ENCODE peak calls at places on chromosome 1, in eight cellular contexts. X is IMR-90, V is prostate gland, B is body of pancreas, U is Peyer's patch, R is GM12892, C is breast epithelium, I is H1. A is an unnamed sample.

GRCh38 chr1:153404768-153405167 is 11.6 kb upstream of the S100A7A start:
- DNase-seq in X (no peak), V (no peak), B (peak), U (peak), R (peak), C (no peak), I (peak), A (no peak)

GRCh38 chr1:227893696-227894305 is 53.9 kb downstream of the WNT9A start:
- DNase-seq in X (no peak), V (peak), B (peak), U (no peak), R (no peak), C (peak), I (peak), A (no peak)

GRCh38 chr1:28296401-28297220 is 32.2 kb upstream of the MED18 start:
- DNase-seq in X (no peak), V (no peak), B (peak), U (peak), R (no peak), C (peak), I (peak), A (peak)

GRCh38 chr1:243725075-243725474 is 125.0 kb downstream of the AKT3 start:
- DNase-seq in X (no peak), V (no peak), B (no peak), U (no peak), R (no peak), C (no peak), I (no peak), A (no peak)

GRCh38 chr1:222546548-222547259 is 1.2 kb downstream of the HHIPL2 start:
- DNase-seq in X (peak), V (no peak), B (no peak), U (no peak), R (no peak), C (no peak), I (no peak), A (no peak)

GRCh38 chr1:223244366-223245103 is 101.5 kb upstream of the TLR5 start:
- DNase-seq in X (peak), V (no peak), B (no peak), U (no peak), R (no peak), C (no peak), I (peak), A (no peak)

GRCh38 chr1:119510046-119510445 is 3.0 kb downstream of the HSD3B1 start:
- DNase-seq in X (no peak), V (no peak), B (no peak), U (no peak), R (no peak), C (no peak), I (no peak), A (no peak)

GRCh38 chr1:88936760-88937342 is 45.5 kb upstream of the GTF2B start:
- DNase-seq in X (no peak), V (no peak), B (no peak), U (no peak), R (no peak), C (no peak), I (no peak), A (no peak)

GRCh38 chr1:31787261-31787660 is 23.1 kb upstream of the ADGRB2 start:
- DNase-seq in X (no peak), V (no peak), B (no peak), U (no peak), R (no peak), C (no peak), I (no peak), A (peak)

GRCh38 chr1:8443558-8444194 is 125.8 kb downstream of the SLC45A1 start:
- DNase-seq in X (no peak), V (no peak), B (no peak), U (no peak), R (no peak), C (no peak), I (peak), A (no peak)

GRCh38 chr1:228084325-228084724 is 1.8 kb downstream of the ARF1 start:
- DNase-seq in X (peak), V (no peak), B (no peak), U (no peak), R (no peak), C (no peak), I (no peak), A (no peak)

GRCh38 chr1:79845951-79846350 is 839.4 kb upstream of the ADGRL4 start:
- DNase-seq in X (peak), V (no peak), B (no peak), U (no peak), R (no peak), C (no peak), I (no peak), A (no peak)

GRCh38 chr1:153384996-153385580 is 5.8 kb downstream of the S100A8 start:
- DNase-seq in X (no peak), V (no peak), B (no peak), U (no peak), R (no peak), C (no peak), I (peak), A (no peak)

GRCh38 chr1:207420109-207420508 is 34.0 kb upstream of the CR2 start:
- DNase-seq in X (no peak), V (no peak), B (no peak), U (no peak), R (no peak), C (no peak), I (no peak), A (no peak)

GRCh38 chr1:59332983-59333382 is 36.1 kb downstream of the FGGY start:
- DNase-seq in X (peak), V (no peak), B (no peak), U (no peak), R (no peak), C (no peak), I (no peak), A (no peak)

GRCh38 chr1:117820694-117821381 is 108.6 kb downstream of the GDAP2 start:
- DNase-seq in X (peak), V (no peak), B (no peak), U (no peak), R (no peak), C (no peak), I (no peak), A (no peak)

GRCh38 chr1:101216623-101217022 is 20.2 kb upstream of the S1PR1 start:
- DNase-seq in X (no peak), V (no peak), B (no peak), U (no peak), R (no peak), C (no peak), I (no peak), A (no peak)

GRCh38 chr1:191498825-191499224 is 659.4 kb upstream of the RGS18 start:
- DNase-seq in X (no peak), V (no peak), B (no peak), U (no peak), R (no peak), C (no peak), I (no peak), A (no peak)

GRCh38 chr1:209603877-209604276 is 20.4 kb downstream of the CAMK1G start:
- DNase-seq in X (no peak), V (no peak), B (no peak), U (no peak), R (no peak), C (no peak), I (no peak), A (no peak)

GRCh38 chr1:77958391-77958790 is 20.5 kb downstream of the FUBP1 start:
- DNase-seq in X (no peak), V (no peak), B (no peak), U (no peak), R (no peak), C (no peak), I (no peak), A (no peak)

GRCh38 chr1:94000531-94001282 is 91.5 kb upstream of the GCLM start:
- DNase-seq in X (no peak), V (no peak), B (no peak), U (no peak), R (no peak), C (no peak), I (no peak), A (no peak)

GRCh38 chr1:30190481-30191153 is 532.8 kb downstream of the MATN1 start:
- DNase-seq in X (no peak), V (no peak), B (no peak), U (no peak), R (no peak), C (no peak), I (peak), A (no peak)

GRCh38 chr1:4088676-4089075 is 188.6 kb upstream of the C1orf174 start:
- DNase-seq in X (no peak), V (no peak), B (no peak), U (peak), R (no peak), C (peak), I (no peak), A (peak)

GRCh38 chr1:32111789-32112188 is 3.9 kb downstream of the KPNA6 start:
- DNase-seq in X (peak), V (no peak), B (no peak), U (no peak), R (no peak), C (no peak), I (no peak), A (no peak)

GRCh38 chr1:29398431-29398830 is 162.1 kb downstream of the PTPRU start:
- DNase-seq in X (no peak), V (no peak), B (no peak), U (no peak), R (no peak), C (no peak), I (no peak), A (no peak)

GRCh38 chr1:159913451-159914192 is 11.7 kb downstream of the TAGLN2 start:
- DNase-seq in X (no peak), V (peak), B (peak), U (no peak), R (no peak), C (no peak), I (no peak), A (peak)

GRCh38 chr1:1756661-1757421 is 21.4 kb downstream of the NADK start:
- DNase-seq in X (no peak), V (no peak), B (no peak), U (no peak), R (no peak), C (no peak), I (no peak), A (no peak)

GRCh38 chr1:38296047-38296446 is 249.5 kb upstream of the POU3F1 start:
- DNase-seq in X (no peak), V (no peak), B (no peak), U (no peak), R (no peak), C (no peak), I (no peak), A (no peak)

GRCh38 chr1:4178501-4178900 is 278.4 kb upstream of the C1orf174 start:
- DNase-seq in X (no peak), V (no peak), B (no peak), U (no peak), R (no peak), C (no peak), I (peak), A (no peak)

GRCh38 chr1:58119971-58120370 is 426.6 kb downstream of the OMA1 start:
- DNase-seq in X (no peak), V (no peak), B (no peak), U (no peak), R (no peak), C (no peak), I (no peak), A (no peak)

GRCh38 chr1:31870086-31870736 is 54.4 kb upstream of the SPOCD1 start:
- DNase-seq in X (no peak), V (no peak), B (no peak), U (no peak), R (no peak), C (no peak), I (no peak), A (no peak)

GRCh38 chr1:62782197-62782886 is 1.6 kb upstream of the ATG4C start:
- DNase-seq in X (peak), V (no peak), B (no peak), U (no peak), R (no peak), C (no peak), I (no peak), A (no peak)

GRCh38 chr1:18949689-18950414 is 6.6 kb downstream of the IFFO2 start:
- DNase-seq in X (peak), V (no peak), B (no peak), U (no peak), R (no peak), C (no peak), I (no peak), A (peak)

GRCh38 chr1:24984800-24985552 is 54.9 kb upstream of the RUNX3 start:
- DNase-seq in X (no peak), V (no peak), B (no peak), U (peak), R (no peak), C (no peak), I (no peak), A (no peak)

GRCh38 chr1:160619742-160620277 is 27.0 kb downstream of the SLAMF1 start:
- DNase-seq in X (no peak), V (no peak), B (no peak), U (no peak), R (no peak), C (no peak), I (no peak), A (no peak)

GRCh38 chr1:40299366-40300248 is 17.5 kb downstream of the COL9A2 start:
- DNase-seq in X (peak), V (no peak), B (no peak), U (no peak), R (no peak), C (no peak), I (no peak), A (no peak)

GRCh38 chr1:223219318-223219635 is 76.2 kb upstream of the TLR5 start:
- DNase-seq in X (no peak), V (no peak), B (no peak), U (no peak), R (no peak), C (no peak), I (no peak), A (no peak)

GRCh38 chr1:193019442-193020026 is 39.6 kb downstream of the UCHL5 start:
- DNase-seq in X (peak), V (peak), B (no peak), U (no peak), R (no peak), C (no peak), I (no peak), A (no peak)

DNA sequence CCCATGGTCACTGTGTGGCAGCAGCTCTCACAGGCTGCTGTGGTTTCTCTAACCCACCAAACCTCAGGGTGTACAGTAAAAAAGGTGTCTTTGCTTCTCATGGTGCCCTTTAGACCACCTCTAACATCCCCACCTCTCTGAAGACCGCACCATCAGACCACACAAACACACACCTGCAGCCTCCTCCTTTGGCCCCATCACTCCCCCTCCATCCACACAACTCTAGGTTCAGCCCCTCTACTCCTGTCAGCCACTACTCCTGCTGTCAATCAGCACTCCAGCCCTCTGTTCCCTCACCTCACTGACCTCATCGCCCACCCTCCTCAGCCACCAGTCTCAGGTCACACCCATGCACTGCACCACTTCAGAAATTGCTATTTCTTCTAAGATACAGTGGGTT is 7.5 kb downstream of the ZNF692 start:
- DNase-seq in X (no peak), V (no peak), B (no peak), U (no peak), R (no peak), C (no peak), I (no peak), A (no peak)
- TF ChIP-seq POLR2A in X (no peak), V (no peak), B (no peak), U (no peak), R (no peak), C (no peak), I (no peak), A (no peak)

GRCh38 chr1:21932127-21932526 is 5.0 kb downstream of the HSPG2 start:
- DNase-seq in X (peak), V (no peak), B (no peak), U (no peak), R (no peak), C (no peak), I (no peak), A (peak)
- TF ChIP-seq POLR2A in X (no peak), V (no peak), B (no peak), U (no peak), R (no peak), C (no peak), I (no peak), A (no peak)

GRCh38 chr1:56578963-56579875 is at the start of gene PLPP3:
- DNase-seq in X (peak), V (peak), B (peak), U (peak), R (peak), C (peak), I (peak), A (peak)
- TF ChIP-seq POLR2A in X (peak), V (peak), B (peak), U (peak), R (no peak), C (peak), I (peak), A (peak)

GRCh38 chr1:34867421-34867820 is 7.9 kb upstream of the SMIM12 start:
- DNase-seq in X (no peak), V (no peak), B (no peak), U (no peak), R (no peak), C (no peak), I (no peak), A (no peak)

GRCh38 chr1:34865573-34865972 is 6.0 kb upstream of the SMIM12 start:
- DNase-seq in X (no peak), V (no peak), B (no peak), U (no peak), R (no peak), C (no peak), I (no peak), A (no peak)

GRCh38 chr1:34864759-34865158 is 5.2 kb upstream of the SMIM12 start:
- DNase-seq in X (no peak), V (no peak), B (no peak), U (no peak), R (no peak), C (no peak), I (no peak), A (no peak)

GRCh38 chr1:34866762-34867109 is 7.2 kb upstream of the SMIM12 start:
- DNase-seq in X (no peak), V (no peak), B (no peak), U (no peak), R (no peak), C (no peak), I (no peak), A (no peak)

GRCh38 chr1:34865981-34866761 is 6.6 kb upstream of the SMIM12 start:
- DNase-seq in X (peak), V (peak), B (peak), U (peak), R (peak), C (peak), I (peak), A (peak)
- TF ChIP-seq POLR2A in X (no peak), V (no peak), B (peak), U (no peak), R (peak), C (no peak), I (no peak), A (no peak)

GRCh38 chr1:205810448-205811157 is 2.4 kb downstream of the SLC41A1 start:
- DNase-seq in X (no peak), V (no peak), B (no peak), U (no peak), R (no peak), C (no peak), I (no peak), A (no peak)
- TF ChIP-seq POLR2A in X (no peak), V (no peak), B (no peak), U (no peak), R (no peak), C (no peak), I (no peak), A (no peak)

DNA sequence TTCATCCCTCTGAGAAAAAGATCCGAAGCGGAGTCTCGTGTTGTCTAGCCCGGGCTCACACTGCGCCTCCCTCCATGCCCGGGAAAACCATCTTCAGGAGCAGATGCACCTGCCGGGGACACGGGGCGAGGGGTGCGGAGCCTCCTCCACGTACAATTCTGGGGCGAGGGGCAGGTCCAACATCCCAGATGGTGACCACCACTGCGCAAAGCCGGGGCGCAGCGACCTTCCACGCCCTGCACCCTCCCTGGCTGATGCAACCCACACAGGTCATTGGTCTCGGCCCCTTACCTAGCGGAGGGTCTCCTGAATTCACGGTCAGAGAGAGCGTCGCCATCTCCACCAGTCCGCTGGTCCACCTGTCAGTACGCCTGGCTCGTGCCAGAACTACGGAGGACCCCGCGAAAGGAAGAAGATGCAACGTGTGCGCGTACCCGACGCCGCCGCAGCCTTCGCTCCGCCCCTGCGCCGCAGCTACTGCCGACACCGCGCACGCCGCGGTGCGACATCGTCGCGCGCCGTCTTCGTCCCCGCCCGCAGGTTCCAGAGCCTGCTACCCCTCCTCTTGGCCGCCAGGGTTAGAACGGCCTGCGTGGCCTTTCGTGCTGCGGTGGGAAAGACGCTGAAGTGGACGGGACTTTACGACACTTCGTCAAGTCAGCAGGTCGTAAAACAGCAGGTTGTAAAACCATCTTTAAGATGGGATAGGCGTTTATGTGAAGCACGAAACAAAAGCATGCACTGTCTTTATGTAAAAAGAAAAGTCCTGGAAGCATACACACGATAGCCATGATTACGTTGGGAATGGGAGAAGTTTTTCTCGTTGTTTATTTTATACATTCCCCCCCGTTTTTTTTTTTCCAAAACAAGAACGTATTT is at the start of gene EPRS1:
- DNase-seq in X (peak), V (peak), B (peak), U (peak), R (peak), C (peak), I (peak), A (peak)
- TF ChIP-seq POLR2A in X (peak), V (peak), B (peak), U (peak), R (peak), C (no peak), I (peak), A (peak)

DNA sequence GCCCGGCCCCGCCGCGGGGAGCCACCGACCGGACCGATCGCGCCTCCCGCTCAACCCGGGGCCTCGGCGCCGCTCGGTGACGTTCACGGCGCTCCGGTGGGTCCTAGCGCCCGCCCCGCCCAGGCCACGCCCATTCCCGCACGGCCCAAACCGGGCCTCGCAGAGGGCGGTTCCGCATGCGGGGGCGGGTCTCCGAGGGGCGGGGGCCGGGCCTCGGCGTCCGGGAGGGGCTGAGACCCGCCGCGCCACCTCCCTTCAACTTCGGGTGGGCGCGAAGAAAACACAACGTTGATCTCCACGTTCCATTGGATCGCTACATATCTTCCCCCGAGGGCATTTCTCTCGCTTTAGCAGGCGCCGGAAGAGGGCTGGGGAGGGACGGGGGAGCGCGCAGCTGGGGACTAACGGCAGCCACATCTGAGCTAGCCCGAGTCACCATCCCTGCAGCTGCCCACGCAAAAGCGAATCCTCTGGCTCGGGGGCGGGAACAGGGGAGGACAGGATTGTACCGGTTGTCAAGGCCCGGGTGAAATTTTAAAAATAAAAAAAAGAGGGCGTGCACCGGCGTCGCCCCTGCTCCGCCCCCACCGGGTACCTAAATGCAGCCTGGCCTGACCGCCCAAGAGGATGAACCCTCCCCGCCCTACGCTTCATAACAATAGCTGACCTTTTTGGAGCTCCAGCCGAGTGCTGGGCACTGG is at the start of gene MAD2L2:
- DNase-seq in X (peak), V (peak), B (peak), U (peak), R (peak), C (peak), I (peak), A (peak)
- TF ChIP-seq POLR2A in X (peak), V (peak), B (peak), U (no peak), R (peak), C (no peak), I (no peak), A (peak)

GRCh38 chr1:235971571-235972315 is 93.1 kb downstream of the NID1 start:
- DNase-seq in X (peak), V (peak), B (peak), U (peak), R (peak), C (peak), I (peak), A (peak)
- TF ChIP-seq POLR2A in X (peak), V (peak), B (no peak), U (no peak), R (peak), C (no peak), I (peak), A (peak)

GRCh38 chr1:238549135-238549534 is 658.4 kb upstream of the ZP4 start:
- DNase-seq in X (no peak), V (no peak), B (no peak), U (no peak), R (no peak), C (no peak), I (no peak), A (no peak)
- TF ChIP-seq POLR2A in X (no peak), V (no peak), B (no peak), U (no peak), R (no peak), C (no peak), I (no peak), A (no peak)

A was measured in sigmoid colon.